ENCODE peak calls at places on chromosomes 3 and 15, in ten cellular contexts. One of them, this sample, is unnamed.

GRCh38 chr15:70632981-70633380 is 130.4 kb downstream of the UACA start:
- DNase-seq in endothelial cell: no peak
- DNase-seq in HCEC 1CT: no peak
- DNase-seq in GM04504: no peak
- DNase-seq in ovary: no peak
- DNase-seq in activated T-cell treated with anti-CD3 and anti-CD28 coated beads, Interleukin-2, amount 50 U/mL, for 72 hours: no peak
- DNase-seq in germinal center: no peak
- DNase-seq in DMS79 treated with DMSO at 0.1 percent for 48 hours: no peak
- DNase-seq in T-cell: no peak
- DNase-seq in GM19239: no peak
- DNase-seq in this sample: no peak

GRCh38 chr15:36612063-36612788 is 32.8 kb downstream of the CDIN1 start:
- DNase-seq in endothelial cell: no peak
- DNase-seq in HCEC 1CT: peak
- DNase-seq in GM04504: peak
- DNase-seq in ovary: no peak
- DNase-seq in activated T-cell treated with anti-CD3 and anti-CD28 coated beads, Interleukin-2, amount 50 U/mL, for 72 hours: no peak
- DNase-seq in germinal center: no peak
- DNase-seq in DMS79 treated with DMSO at 0.1 percent for 48 hours: no peak
- DNase-seq in T-cell: no peak
- DNase-seq in GM19239: no peak
- DNase-seq in this sample: no peak

GRCh38 chr15:37071134-37071533 is 29.2 kb downstream of the MEIS2 start:
- DNase-seq in endothelial cell: no peak
- DNase-seq in HCEC 1CT: no peak
- DNase-seq in GM04504: no peak
- DNase-seq in ovary: no peak
- DNase-seq in activated T-cell treated with anti-CD3 and anti-CD28 coated beads, Interleukin-2, amount 50 U/mL, for 72 hours: no peak
- DNase-seq in germinal center: no peak
- DNase-seq in DMS79 treated with DMSO at 0.1 percent for 48 hours: no peak
- DNase-seq in T-cell: no peak
- DNase-seq in GM19239: no peak
- DNase-seq in this sample: no peak

GRCh38 chr3:127848131-127849129 is 26.1 kb upstream of the MGLL start:
- DNase-seq in endothelial cell: no peak
- DNase-seq in HCEC 1CT: peak
- DNase-seq in GM04504: no peak
- DNase-seq in ovary: no peak
- DNase-seq in activated T-cell treated with anti-CD3 and anti-CD28 coated beads, Interleukin-2, amount 50 U/mL, for 72 hours: no peak
- DNase-seq in germinal center: no peak
- DNase-seq in DMS79 treated with DMSO at 0.1 percent for 48 hours: peak
- DNase-seq in T-cell: no peak
- DNase-seq in GM19239: no peak
- DNase-seq in this sample: peak

GRCh38 chr3:94593531-94594150 is 530.8 kb downstream of the NSUN3 start:
- DNase-seq in endothelial cell: no peak
- DNase-seq in HCEC 1CT: no peak
- DNase-seq in GM04504: no peak
- DNase-seq in ovary: no peak
- DNase-seq in activated T-cell treated with anti-CD3 and anti-CD28 coated beads, Interleukin-2, amount 50 U/mL, for 72 hours: no peak
- DNase-seq in germinal center: no peak
- DNase-seq in DMS79 treated with DMSO at 0.1 percent for 48 hours: no peak
- DNase-seq in T-cell: no peak
- DNase-seq in GM19239: no peak
- DNase-seq in this sample: peak

GRCh38 chr3:8485943-8486342 is 15.7 kb upstream of the LMCD1 start:
- DNase-seq in endothelial cell: no peak
- DNase-seq in HCEC 1CT: no peak
- DNase-seq in GM04504: no peak
- DNase-seq in ovary: no peak
- DNase-seq in activated T-cell treated with anti-CD3 and anti-CD28 coated beads, Interleukin-2, amount 50 U/mL, for 72 hours: no peak
- DNase-seq in germinal center: no peak
- DNase-seq in DMS79 treated with DMSO at 0.1 percent for 48 hours: no peak
- DNase-seq in T-cell: no peak
- DNase-seq in GM19239: no peak
- DNase-seq in this sample: no peak

GRCh38 chr3:46098319-46098761 is 71.1 kb upstream of the XCR1 start:
- DNase-seq in endothelial cell: no peak
- DNase-seq in HCEC 1CT: peak
- DNase-seq in GM04504: no peak
- DNase-seq in ovary: no peak
- DNase-seq in activated T-cell treated with anti-CD3 and anti-CD28 coated beads, Interleukin-2, amount 50 U/mL, for 72 hours: peak
- DNase-seq in germinal center: no peak
- DNase-seq in DMS79 treated with DMSO at 0.1 percent for 48 hours: no peak
- DNase-seq in T-cell: no peak
- DNase-seq in GM19239: no peak
- DNase-seq in this sample: no peak

GRCh38 chr3:43995929-43996378 is 245.7 kb upstream of the TOPAZ1 start:
- DNase-seq in endothelial cell: no peak
- DNase-seq in HCEC 1CT: no peak
- DNase-seq in GM04504: no peak
- DNase-seq in ovary: no peak
- DNase-seq in activated T-cell treated with anti-CD3 and anti-CD28 coated beads, Interleukin-2, amount 50 U/mL, for 72 hours: no peak
- DNase-seq in germinal center: peak
- DNase-seq in DMS79 treated with DMSO at 0.1 percent for 48 hours: peak
- DNase-seq in T-cell: no peak
- DNase-seq in GM19239: no peak
- DNase-seq in this sample: no peak

GRCh38 chr3:156630081-156630772 is 44.2 kb upstream of the TIPARP start:
- DNase-seq in endothelial cell: no peak
- DNase-seq in HCEC 1CT: peak
- DNase-seq in GM04504: no peak
- DNase-seq in ovary: no peak
- DNase-seq in activated T-cell treated with anti-CD3 and anti-CD28 coated beads, Interleukin-2, amount 50 U/mL, for 72 hours: no peak
- DNase-seq in germinal center: no peak
- DNase-seq in DMS79 treated with DMSO at 0.1 percent for 48 hours: peak
- DNase-seq in T-cell: no peak
- DNase-seq in GM19239: no peak
- DNase-seq in this sample: no peak

GRCh38 chr15:100834731-100835130 is 44.9 kb upstream of the ALDH1A3 start:
- DNase-seq in endothelial cell: no peak
- DNase-seq in HCEC 1CT: no peak
- DNase-seq in GM04504: no peak
- DNase-seq in ovary: no peak
- DNase-seq in activated T-cell treated with anti-CD3 and anti-CD28 coated beads, Interleukin-2, amount 50 U/mL, for 72 hours: no peak
- DNase-seq in germinal center: no peak
- DNase-seq in DMS79 treated with DMSO at 0.1 percent for 48 hours: no peak
- DNase-seq in T-cell: no peak
- DNase-seq in GM19239: no peak
- DNase-seq in this sample: no peak

GRCh38 chr15:41507820-41508290 is 5.8 kb downstream of the LTK start:
- DNase-seq in endothelial cell: no peak
- DNase-seq in HCEC 1CT: no peak
- DNase-seq in GM04504: no peak
- DNase-seq in ovary: no peak
- DNase-seq in activated T-cell treated with anti-CD3 and anti-CD28 coated beads, Interleukin-2, amount 50 U/mL, for 72 hours: no peak
- DNase-seq in germinal center: no peak
- DNase-seq in DMS79 treated with DMSO at 0.1 percent for 48 hours: no peak
- DNase-seq in T-cell: no peak
- DNase-seq in GM19239: no peak
- DNase-seq in this sample: peak

GRCh38 chr3:171282041-171282440 is 178.2 kb downstream of the TNIK start:
- DNase-seq in endothelial cell: no peak
- DNase-seq in HCEC 1CT: peak
- DNase-seq in GM04504: peak
- DNase-seq in ovary: no peak
- DNase-seq in activated T-cell treated with anti-CD3 and anti-CD28 coated beads, Interleukin-2, amount 50 U/mL, for 72 hours: no peak
- DNase-seq in germinal center: no peak
- DNase-seq in DMS79 treated with DMSO at 0.1 percent for 48 hours: peak
- DNase-seq in T-cell: no peak
- DNase-seq in GM19239: no peak
- DNase-seq in this sample: peak

GRCh38 chr3:129593595-129594339 is 12.7 kb downstream of the PLXND1 start:
- DNase-seq in endothelial cell: no peak
- DNase-seq in HCEC 1CT: no peak
- DNase-seq in GM04504: no peak
- DNase-seq in ovary: no peak
- DNase-seq in activated T-cell treated with anti-CD3 and anti-CD28 coated beads, Interleukin-2, amount 50 U/mL, for 72 hours: peak
- DNase-seq in germinal center: no peak
- DNase-seq in DMS79 treated with DMSO at 0.1 percent for 48 hours: peak
- DNase-seq in T-cell: peak
- DNase-seq in GM19239: no peak
- DNase-seq in this sample: no peak

GRCh38 chr3:80771085-80771484 is 990.4 kb downstream of the GBE1 start:
- DNase-seq in endothelial cell: no peak
- DNase-seq in HCEC 1CT: no peak
- DNase-seq in GM04504: no peak
- DNase-seq in ovary: no peak
- DNase-seq in activated T-cell treated with anti-CD3 and anti-CD28 coated beads, Interleukin-2, amount 50 U/mL, for 72 hours: no peak
- DNase-seq in germinal center: no peak
- DNase-seq in DMS79 treated with DMSO at 0.1 percent for 48 hours: no peak
- DNase-seq in T-cell: no peak
- DNase-seq in GM19239: no peak
- DNase-seq in this sample: no peak

GRCh38 chr3:39814007-39814406 is 4.6 kb downstream of the MYRIP start:
- DNase-seq in endothelial cell: no peak
- DNase-seq in HCEC 1CT: no peak
- DNase-seq in GM04504: no peak
- DNase-seq in ovary: no peak
- DNase-seq in activated T-cell treated with anti-CD3 and anti-CD28 coated beads, Interleukin-2, amount 50 U/mL, for 72 hours: no peak
- DNase-seq in germinal center: no peak
- DNase-seq in DMS79 treated with DMSO at 0.1 percent for 48 hours: no peak
- DNase-seq in T-cell: no peak
- DNase-seq in GM19239: no peak
- DNase-seq in this sample: peak

GRCh38 chr3:24069045-24069444 is 124.0 kb downstream of the NR1D2 start:
- DNase-seq in endothelial cell: no peak
- DNase-seq in HCEC 1CT: peak
- DNase-seq in GM04504: no peak
- DNase-seq in ovary: no peak
- DNase-seq in activated T-cell treated with anti-CD3 and anti-CD28 coated beads, Interleukin-2, amount 50 U/mL, for 72 hours: no peak
- DNase-seq in germinal center: no peak
- DNase-seq in DMS79 treated with DMSO at 0.1 percent for 48 hours: no peak
- DNase-seq in T-cell: no peak
- DNase-seq in GM19239: no peak
- DNase-seq in this sample: no peak

GRCh38 chr15:68407141-68407885 is 24.6 kb downstream of the ITGA11 start:
- DNase-seq in endothelial cell: no peak
- DNase-seq in HCEC 1CT: no peak
- DNase-seq in GM04504: no peak
- DNase-seq in ovary: peak
- DNase-seq in activated T-cell treated with anti-CD3 and anti-CD28 coated beads, Interleukin-2, amount 50 U/mL, for 72 hours: no peak
- DNase-seq in germinal center: no peak
- DNase-seq in DMS79 treated with DMSO at 0.1 percent for 48 hours: no peak
- DNase-seq in T-cell: no peak
- DNase-seq in GM19239: no peak
- DNase-seq in this sample: no peak

GRCh38 chr3:129123314-129124060 is 1.9 kb upstream of the RAB43 start:
- DNase-seq in endothelial cell: no peak
- DNase-seq in HCEC 1CT: peak
- DNase-seq in GM04504: peak
- DNase-seq in ovary: no peak
- DNase-seq in activated T-cell treated with anti-CD3 and anti-CD28 coated beads, Interleukin-2, amount 50 U/mL, for 72 hours: no peak
- DNase-seq in germinal center: peak
- DNase-seq in DMS79 treated with DMSO at 0.1 percent for 48 hours: no peak
- DNase-seq in T-cell: no peak
- DNase-seq in GM19239: no peak
- DNase-seq in this sample: peak

GRCh38 chr15:67724679-67725365 is 100.5 kb upstream of the SKOR1 start:
- DNase-seq in endothelial cell: no peak
- DNase-seq in HCEC 1CT: no peak
- DNase-seq in GM04504: no peak
- DNase-seq in ovary: no peak
- DNase-seq in activated T-cell treated with anti-CD3 and anti-CD28 coated beads, Interleukin-2, amount 50 U/mL, for 72 hours: no peak
- DNase-seq in germinal center: no peak
- DNase-seq in DMS79 treated with DMSO at 0.1 percent for 48 hours: no peak
- DNase-seq in T-cell: no peak
- DNase-seq in GM19239: no peak
- DNase-seq in this sample: no peak

GRCh38 chr3:73573204-73573603 is 51.5 kb downstream of the PDZRN3 start:
- DNase-seq in endothelial cell: no peak
- DNase-seq in HCEC 1CT: no peak
- DNase-seq in GM04504: no peak
- DNase-seq in ovary: no peak
- DNase-seq in activated T-cell treated with anti-CD3 and anti-CD28 coated beads, Interleukin-2, amount 50 U/mL, for 72 hours: no peak
- DNase-seq in germinal center: no peak
- DNase-seq in DMS79 treated with DMSO at 0.1 percent for 48 hours: no peak
- DNase-seq in T-cell: no peak
- DNase-seq in GM19239: no peak
- DNase-seq in this sample: no peak

GRCh38 chr3:15498461-15499214 is 22.9 kb downstream of the COLQ start:
- DNase-seq in endothelial cell: no peak
- DNase-seq in HCEC 1CT: no peak
- DNase-seq in GM04504: peak
- DNase-seq in ovary: no peak
- DNase-seq in activated T-cell treated with anti-CD3 and anti-CD28 coated beads, Interleukin-2, amount 50 U/mL, for 72 hours: no peak
- DNase-seq in germinal center: no peak
- DNase-seq in DMS79 treated with DMSO at 0.1 percent for 48 hours: no peak
- DNase-seq in T-cell: no peak
- DNase-seq in GM19239: no peak
- DNase-seq in this sample: no peak

GRCh38 chr3:136193273-136194043 is 2.7 kb downstream of the MSL2 start:
- DNase-seq in endothelial cell: no peak
- DNase-seq in HCEC 1CT: no peak
- DNase-seq in GM04504: no peak
- DNase-seq in ovary: no peak
- DNase-seq in activated T-cell treated with anti-CD3 and anti-CD28 coated beads, Interleukin-2, amount 50 U/mL, for 72 hours: peak
- DNase-seq in germinal center: no peak
- DNase-seq in DMS79 treated with DMSO at 0.1 percent for 48 hours: peak
- DNase-seq in T-cell: no peak
- DNase-seq in GM19239: no peak
- DNase-seq in this sample: peak

GRCh38 chr3:165194477-165195135 is 1.6 kb downstream of the SLITRK3 start:
- DNase-seq in endothelial cell: no peak
- DNase-seq in HCEC 1CT: no peak
- DNase-seq in GM04504: no peak
- DNase-seq in ovary: no peak
- DNase-seq in activated T-cell treated with anti-CD3 and anti-CD28 coated beads, Interleukin-2, amount 50 U/mL, for 72 hours: no peak
- DNase-seq in germinal center: no peak
- DNase-seq in DMS79 treated with DMSO at 0.1 percent for 48 hours: no peak
- DNase-seq in T-cell: no peak
- DNase-seq in GM19239: no peak
- DNase-seq in this sample: peak

This sample was measured in G401.